ENCODE peak calls at places on chromosomes 3 and 15, in six cellular contexts. One of them, this sample, is unnamed.

GRCh38 chr3:168847293-168847883 is 751.7 kb upstream of the GOLIM4 start:
- DNase-seq in CD4-positive, alpha-beta memory T cell: no peak
- DNase-seq in Peyer's patch: no peak
- DNase-seq in psoas muscle: no peak
- DNase-seq in upper lobe of right lung: no peak
- DNase-seq in effector memory CD4-positive, alpha-beta T cell: no peak
- DNase-seq in this sample: peak; percentile 45

GRCh38 chr15:50280271-50280670 is 14.7 kb upstream of the HDC start:
- DNase-seq in CD4-positive, alpha-beta memory T cell: no peak
- DNase-seq in Peyer's patch: no peak
- DNase-seq in psoas muscle: no peak
- DNase-seq in upper lobe of right lung: no peak
- DNase-seq in effector memory CD4-positive, alpha-beta T cell: no peak
- DNase-seq in this sample: no peak

GRCh38 chr3:40317061-40317676 is 7.7 kb downstream of the EIF1B start:
- DNase-seq in CD4-positive, alpha-beta memory T cell: peak; percentile 58
- DNase-seq in Peyer's patch: no peak
- DNase-seq in psoas muscle: no peak
- DNase-seq in upper lobe of right lung: no peak
- DNase-seq in effector memory CD4-positive, alpha-beta T cell: no peak
- DNase-seq in this sample: peak; percentile 58

GRCh38 chr15:82570721-82571519 is 30.7 kb upstream of the RPS17 start:
- DNase-seq in CD4-positive, alpha-beta memory T cell: no peak
- DNase-seq in Peyer's patch: no peak
- DNase-seq in psoas muscle: no peak
- DNase-seq in upper lobe of right lung: no peak
- DNase-seq in effector memory CD4-positive, alpha-beta T cell: no peak
- DNase-seq in this sample: no peak

GRCh38 chr3:137263982-137264777 is 306.4 kb downstream of the IL20RB start:
- DNase-seq in CD4-positive, alpha-beta memory T cell: no peak
- DNase-seq in Peyer's patch: no peak
- DNase-seq in psoas muscle: peak; percentile 49
- DNase-seq in upper lobe of right lung: no peak
- DNase-seq in effector memory CD4-positive, alpha-beta T cell: no peak
- DNase-seq in this sample: no peak

GRCh38 chr3:40407611-40408010 is 20.6 kb downstream of the ENTPD3 start:
- DNase-seq in CD4-positive, alpha-beta memory T cell: no peak
- DNase-seq in Peyer's patch: no peak
- DNase-seq in psoas muscle: no peak
- DNase-seq in upper lobe of right lung: no peak
- DNase-seq in effector memory CD4-positive, alpha-beta T cell: no peak
- DNase-seq in this sample: no peak

GRCh38 chr3:124688580-124689454 is 41.4 kb upstream of the UMPS start:
- DNase-seq in CD4-positive, alpha-beta memory T cell: peak; percentile 70
- DNase-seq in Peyer's patch: peak; percentile 80
- DNase-seq in psoas muscle: peak; percentile 84
- DNase-seq in upper lobe of right lung: peak; percentile 77
- DNase-seq in effector memory CD4-positive, alpha-beta T cell: peak; percentile 29
- DNase-seq in this sample: peak; percentile 89

GRCh38 chr3:11477286-11477935 is 166.3 kb downstream of the VGLL4 start:
- DNase-seq in CD4-positive, alpha-beta memory T cell: no peak
- DNase-seq in Peyer's patch: no peak
- DNase-seq in psoas muscle: no peak
- DNase-seq in upper lobe of right lung: no peak
- DNase-seq in effector memory CD4-positive, alpha-beta T cell: no peak
- DNase-seq in this sample: peak; percentile 11

GRCh38 chr3:62712776-62713175 is 162.4 kb downstream of the CADPS start:
- DNase-seq in CD4-positive, alpha-beta memory T cell: no peak
- DNase-seq in Peyer's patch: no peak
- DNase-seq in psoas muscle: no peak
- DNase-seq in upper lobe of right lung: no peak
- DNase-seq in effector memory CD4-positive, alpha-beta T cell: no peak
- DNase-seq in this sample: no peak

GRCh38 chr3:164332856-164333802 is 745.2 kb downstream of the SI start:
- DNase-seq in CD4-positive, alpha-beta memory T cell: no peak
- DNase-seq in Peyer's patch: no peak
- DNase-seq in psoas muscle: no peak
- DNase-seq in upper lobe of right lung: no peak
- DNase-seq in effector memory CD4-positive, alpha-beta T cell: no peak
- DNase-seq in this sample: no peak

GRCh38 chr3:117734431-117734830 is 1024.9 kb downstream of the TUSC7 start:
- DNase-seq in CD4-positive, alpha-beta memory T cell: no peak
- DNase-seq in Peyer's patch: no peak
- DNase-seq in psoas muscle: no peak
- DNase-seq in upper lobe of right lung: no peak
- DNase-seq in effector memory CD4-positive, alpha-beta T cell: no peak
- DNase-seq in this sample: no peak

GRCh38 chr3:58665410-58665809 is 1.2 kb downstream of the FAM3D start:
- DNase-seq in CD4-positive, alpha-beta memory T cell: no peak
- DNase-seq in Peyer's patch: peak; percentile 51
- DNase-seq in psoas muscle: no peak
- DNase-seq in upper lobe of right lung: no peak
- DNase-seq in effector memory CD4-positive, alpha-beta T cell: no peak
- DNase-seq in this sample: peak; percentile 63
- H3K4me1 ChIP-seq in CD4-positive, alpha-beta memory T cell: no peaks in the 10 kb centered on the region
- H3K4me1 ChIP-seq in Peyer's patch: peaks cover 17% of the 10 kb centered on the region
- H3K4me1 ChIP-seq in psoas muscle: no peaks in the 10 kb centered on the region
- H3K4me1 ChIP-seq in upper lobe of right lung: peaks cover 4% of the 10 kb centered on the region
- H3K4me1 ChIP-seq in effector memory CD4-positive, alpha-beta T cell: no peaks in the 10 kb centered on the region
- H3K4me1 ChIP-seq in this sample: peaks cover 12% of the 10 kb centered on the region

GRCh38 chr3:196648856-196649255 is 9.4 kb downstream of the NRROS start:
- DNase-seq in CD4-positive, alpha-beta memory T cell: no peak
- DNase-seq in Peyer's patch: no peak
- DNase-seq in psoas muscle: no peak
- DNase-seq in upper lobe of right lung: no peak
- DNase-seq in effector memory CD4-positive, alpha-beta T cell: no peak
- DNase-seq in this sample: no peak

GRCh38 chr3:196643761-196644160 is 4.3 kb downstream of the NRROS start:
- DNase-seq in CD4-positive, alpha-beta memory T cell: no peak
- DNase-seq in Peyer's patch: no peak
- DNase-seq in psoas muscle: no peak
- DNase-seq in upper lobe of right lung: peak; percentile 51
- DNase-seq in effector memory CD4-positive, alpha-beta T cell: no peak
- DNase-seq in this sample: no peak

GRCh38 chr3:196645917-196646735 is 6.6 kb downstream of the NRROS start:
- DNase-seq in CD4-positive, alpha-beta memory T cell: no peak
- DNase-seq in Peyer's patch: no peak
- DNase-seq in psoas muscle: no peak
- DNase-seq in upper lobe of right lung: peak; percentile 51
- DNase-seq in effector memory CD4-positive, alpha-beta T cell: no peak
- DNase-seq in this sample: no peak

GRCh38 chr3:196645091-196645490 is 5.6 kb downstream of the NRROS start:
- DNase-seq in CD4-positive, alpha-beta memory T cell: no peak
- DNase-seq in Peyer's patch: no peak
- DNase-seq in psoas muscle: no peak
- DNase-seq in upper lobe of right lung: peak; percentile 36
- DNase-seq in effector memory CD4-positive, alpha-beta T cell: no peak
- DNase-seq in this sample: no peak

GRCh38 chr3:196646736-196647216 is 7.3 kb downstream of the NRROS start:
- DNase-seq in CD4-positive, alpha-beta memory T cell: no peak
- DNase-seq in Peyer's patch: no peak
- DNase-seq in psoas muscle: no peak
- DNase-seq in upper lobe of right lung: no peak
- DNase-seq in effector memory CD4-positive, alpha-beta T cell: no peak
- DNase-seq in this sample: no peak
- H3K4me1 ChIP-seq in CD4-positive, alpha-beta memory T cell: peaks cover 86% of the 10 kb centered on the region
- H3K4me1 ChIP-seq in Peyer's patch: peaks cover 9% of the 10 kb centered on the region
- H3K4me1 ChIP-seq in psoas muscle: no peaks in the 10 kb centered on the region
- H3K4me1 ChIP-seq in upper lobe of right lung: peaks cover 10% of the 10 kb centered on the region
- H3K4me1 ChIP-seq in effector memory CD4-positive, alpha-beta T cell: peaks cover 36% of the 10 kb centered on the region
- H3K4me1 ChIP-seq in this sample: no peaks in the 10 kb centered on the region

GRCh38 chr15:25862469-25863066 is 559 bp downstream of the ATP10A start:
- DNase-seq in CD4-positive, alpha-beta memory T cell: peak; percentile 61
- DNase-seq in Peyer's patch: no peak
- DNase-seq in psoas muscle: no peak
- DNase-seq in upper lobe of right lung: peak; percentile 83
- DNase-seq in effector memory CD4-positive, alpha-beta T cell: peak; percentile 38
- DNase-seq in this sample: no peak

GRCh38 chr15:25860885-25861866 is 2.0 kb downstream of the ATP10A start:
- DNase-seq in CD4-positive, alpha-beta memory T cell: peak; percentile 38
- DNase-seq in Peyer's patch: no peak
- DNase-seq in psoas muscle: no peak
- DNase-seq in upper lobe of right lung: no peak
- DNase-seq in effector memory CD4-positive, alpha-beta T cell: no peak
- DNase-seq in this sample: peak; percentile 31

GRCh38 chr15:25862087-25862468 is 1.0 kb downstream of the ATP10A start:
- DNase-seq in CD4-positive, alpha-beta memory T cell: no peak
- DNase-seq in Peyer's patch: no peak
- DNase-seq in psoas muscle: no peak
- DNase-seq in upper lobe of right lung: peak; percentile 73
- DNase-seq in effector memory CD4-positive, alpha-beta T cell: no peak
- DNase-seq in this sample: no peak

GRCh38 chr15:25859838-25860645 is 3.1 kb downstream of the ATP10A start:
- DNase-seq in CD4-positive, alpha-beta memory T cell: peak; percentile 30
- DNase-seq in Peyer's patch: no peak
- DNase-seq in psoas muscle: no peak
- DNase-seq in upper lobe of right lung: no peak
- DNase-seq in effector memory CD4-positive, alpha-beta T cell: peak; percentile 21
- DNase-seq in this sample: peak; percentile 10

DNA sequence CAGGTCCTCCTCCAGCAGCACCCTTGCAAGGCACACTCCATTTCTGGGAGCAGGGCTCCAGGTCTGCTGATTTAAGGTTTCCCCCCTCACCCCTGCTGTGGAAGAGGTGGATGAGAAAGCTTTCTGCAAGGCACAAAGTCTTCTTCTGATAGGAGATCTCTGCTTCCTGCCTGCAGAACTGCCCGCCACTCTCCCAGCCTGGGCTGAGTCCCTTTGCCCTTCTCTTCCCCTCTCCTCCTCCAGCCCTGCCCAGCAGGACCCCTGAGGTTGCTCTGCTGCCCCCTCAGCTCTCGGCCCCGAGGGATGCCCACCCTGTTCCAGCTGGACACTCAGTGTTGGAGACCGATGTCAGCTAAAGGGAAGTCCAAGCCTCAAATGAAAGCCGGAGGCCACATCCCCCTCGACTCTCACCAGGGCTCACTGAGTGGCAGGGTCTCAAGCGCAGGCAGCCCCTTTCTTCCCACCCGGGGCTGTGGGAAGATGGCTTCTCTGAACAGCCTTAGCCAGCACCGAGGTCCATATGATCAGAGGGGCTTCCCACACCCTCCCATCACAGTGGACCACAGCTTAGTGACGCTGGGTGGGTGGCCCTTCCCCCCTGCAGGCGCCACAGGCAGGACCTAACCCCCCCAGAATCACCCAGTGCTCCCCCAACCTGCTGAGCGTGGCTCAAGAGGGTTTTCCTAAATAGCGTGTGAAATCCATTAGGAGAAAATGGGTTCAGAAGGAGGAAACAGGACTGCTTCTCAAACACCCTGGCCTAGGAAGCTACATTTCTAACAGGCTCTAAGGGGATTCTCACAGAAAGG is 4.0 kb downstream of the ATP10A start:
- DNase-seq in CD4-positive, alpha-beta memory T cell: peak; percentile 8
- DNase-seq in Peyer's patch: no peak
- DNase-seq in psoas muscle: no peak
- DNase-seq in upper lobe of right lung: no peak
- DNase-seq in effector memory CD4-positive, alpha-beta T cell: no peak
- DNase-seq in this sample: no peak
- H3K4me1 ChIP-seq in CD4-positive, alpha-beta memory T cell: peaks cover 57% of the 10 kb centered on the region
- H3K4me1 ChIP-seq in Peyer's patch: peaks cover 6% of the 10 kb centered on the region
- H3K4me1 ChIP-seq in psoas muscle: peaks cover 19% of the 10 kb centered on the region
- H3K4me1 ChIP-seq in upper lobe of right lung: peaks cover 19% of the 10 kb centered on the region
- H3K4me1 ChIP-seq in effector memory CD4-positive, alpha-beta T cell: peaks cover 25% of the 10 kb centered on the region
- H3K4me1 ChIP-seq in this sample: peaks cover 3% of the 10 kb centered on the region

GRCh38 chr3:53243165-53243564 is 12.7 kb downstream of the TKT start:
- DNase-seq in CD4-positive, alpha-beta memory T cell: no peak
- DNase-seq in Peyer's patch: peak; percentile 49
- DNase-seq in psoas muscle: peak; percentile 61
- DNase-seq in upper lobe of right lung: peak; percentile 73
- DNase-seq in effector memory CD4-positive, alpha-beta T cell: no peak
- DNase-seq in this sample: peak; percentile 16

GRCh38 chr3:53242642-53243041 is 13.2 kb downstream of the TKT start:
- DNase-seq in CD4-positive, alpha-beta memory T cell: no peak
- DNase-seq in Peyer's patch: no peak
- DNase-seq in psoas muscle: no peak
- DNase-seq in upper lobe of right lung: peak; percentile 76
- DNase-seq in effector memory CD4-positive, alpha-beta T cell: no peak
- DNase-seq in this sample: no peak

GRCh38 chr3:53242155-53242554 is 13.7 kb downstream of the TKT start:
- DNase-seq in CD4-positive, alpha-beta memory T cell: no peak
- DNase-seq in Peyer's patch: no peak
- DNase-seq in psoas muscle: no peak
- DNase-seq in upper lobe of right lung: peak; percentile 74
- DNase-seq in effector memory CD4-positive, alpha-beta T cell: no peak
- DNase-seq in this sample: no peak

GRCh38 chr3:53239800-53240199 is 16.0 kb downstream of the TKT start:
- DNase-seq in CD4-positive, alpha-beta memory T cell: no peak
- DNase-seq in Peyer's patch: no peak
- DNase-seq in psoas muscle: no peak
- DNase-seq in upper lobe of right lung: no peak
- DNase-seq in effector memory CD4-positive, alpha-beta T cell: no peak
- DNase-seq in this sample: no peak

GRCh38 chr3:53240989-53241972 is 14.5 kb downstream of the TKT start:
- DNase-seq in CD4-positive, alpha-beta memory T cell: no peak
- DNase-seq in Peyer's patch: no peak
- DNase-seq in psoas muscle: peak; percentile 82
- DNase-seq in upper lobe of right lung: no peak
- DNase-seq in effector memory CD4-positive, alpha-beta T cell: no peak
- DNase-seq in this sample: no peak
- H3K4me1 ChIP-seq in CD4-positive, alpha-beta memory T cell: no peaks in the 10 kb centered on the region
- H3K4me1 ChIP-seq in Peyer's patch: peaks cover 49% of the 10 kb centered on the region
- H3K4me1 ChIP-seq in psoas muscle: peaks cover 72% of the 10 kb centered on the region
- H3K4me1 ChIP-seq in upper lobe of right lung: peaks cover 75% of the 10 kb centered on the region
- H3K4me1 ChIP-seq in effector memory CD4-positive, alpha-beta T cell: no peaks in the 10 kb centered on the region
- H3K4me1 ChIP-seq in this sample: peaks cover 4% of the 10 kb centered on the region

GRCh38 chr3:141421186-141421585 is 52.9 kb downstream of the ZBTB38 start:
- DNase-seq in CD4-positive, alpha-beta memory T cell: no peak
- DNase-seq in Peyer's patch: no peak
- DNase-seq in psoas muscle: no peak
- DNase-seq in upper lobe of right lung: no peak
- DNase-seq in effector memory CD4-positive, alpha-beta T cell: no peak
- DNase-seq in this sample: no peak
- H3K4me1 ChIP-seq in CD4-positive, alpha-beta memory T cell: peaks cover 14% of the 10 kb centered on the region
- H3K4me1 ChIP-seq in Peyer's patch: peaks cover 13% of the 10 kb centered on the region
- H3K4me1 ChIP-seq in psoas muscle: peaks cover 13% of the 10 kb centered on the region
- H3K4me1 ChIP-seq in upper lobe of right lung: peaks cover 42% of the 10 kb centered on the region
- H3K4me1 ChIP-seq in effector memory CD4-positive, alpha-beta T cell: no peaks in the 10 kb centered on the region
- H3K4me1 ChIP-seq in this sample: peaks cover 11% of the 10 kb centered on the region

DNA sequence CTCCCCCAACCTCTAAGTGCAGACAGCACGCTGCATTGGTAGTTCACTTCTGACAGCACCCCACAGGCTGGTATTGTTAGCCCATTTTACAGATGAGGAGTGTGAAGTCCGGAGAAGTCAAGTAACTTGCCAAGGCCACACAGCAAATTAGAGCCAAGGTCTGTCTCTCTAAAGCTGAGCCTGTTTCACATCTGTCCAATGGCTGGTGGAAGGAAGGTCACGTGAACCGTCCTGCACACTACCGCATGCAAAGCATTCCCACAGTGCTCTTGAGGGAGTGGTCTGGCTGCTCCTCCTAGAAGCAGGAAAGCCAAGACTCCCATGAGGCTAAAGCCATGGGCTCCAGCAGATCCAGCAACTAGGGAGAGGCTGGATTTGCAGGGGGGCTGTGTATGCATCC is 50.0 kb downstream of the MGLL start:
- DNase-seq in CD4-positive, alpha-beta memory T cell: no peak
- DNase-seq in Peyer's patch: peak; percentile 5
- DNase-seq in psoas muscle: peak; percentile 32
- DNase-seq in upper lobe of right lung: peak; percentile 8
- DNase-seq in effector memory CD4-positive, alpha-beta T cell: no peak
- DNase-seq in this sample: no peak
- H3K4me1 ChIP-seq in CD4-positive, alpha-beta memory T cell: no peaks in the 10 kb centered on the region
- H3K4me1 ChIP-seq in Peyer's patch: peaks cover 34% of the 10 kb centered on the region
- H3K4me1 ChIP-seq in psoas muscle: peaks cover 75% of the 10 kb centered on the region
- H3K4me1 ChIP-seq in upper lobe of right lung: peaks cover 47% of the 10 kb centered on the region
- H3K4me1 ChIP-seq in effector memory CD4-positive, alpha-beta T cell: no peaks in the 10 kb centered on the region
- H3K4me1 ChIP-seq in this sample: peaks cover 3% of the 10 kb centered on the region